ENCODE peak calls at places on chromosomes 5 and 9, in five cellular contexts. A is neural progenitor cell, Y is HT-29, Z is pons, Q is T-helper 2 cell. X is an unnamed sample.

GRCh38 chr5:132777209-132778069 is at the start of gene SEPTIN8:
- DNase-seq in Z (peak; percentile 62), A (peak; percentile 80), Q (peak; percentile 44), Y (peak; percentile 31), X (peak; percentile 45)

GRCh38 chr5:136905571-136905970 is 540.2 kb upstream of the TRPC7 start:
- DNase-seq in Z (no peak), Y (no peak), A (no peak), Q (no peak), X (no peak)

GRCh38 chr9:124844291-124844690 is 9.0 kb upstream of the WDR38 start:
- DNase-seq in Y (no peak), A (no peak), Z (no peak), Q (no peak), X (no peak)

GRCh38 chr5:143758750-143759149 is 53.2 kb upstream of the HMHB1 start:
- DNase-seq in A (no peak), Z (no peak), Q (no peak), Y (no peak), X (no peak)

GRCh38 chr5:1789838-1790462 is 9.7 kb downstream of the MRPL36 start:
- DNase-seq in Q (no peak), A (no peak), Y (no peak), Z (peak; percentile 3), X (no peak)

GRCh38 chr5:10987881-10988504 is 227.0 kb upstream of the DAP start:
- DNase-seq in Q (peak; percentile 27), Z (peak; percentile 15), A (peak; percentile 84), Y (peak; percentile 86), X (no peak)

GRCh38 chr5:126422994-126423788 is at the start of gene GRAMD2B:
- DNase-seq in Q (peak; percentile 76), A (peak; percentile 88), Y (peak; percentile 88), Z (peak; percentile 89), X (peak; percentile 70)

GRCh38 chr9:132409828-132410528 is at the start of gene CFAP77:
- DNase-seq in Q (no peak), Y (peak; percentile 49), Z (no peak), A (peak; percentile 86), X (no peak)

GRCh38 chr5:73028991-73029540 is 73.2 kb downstream of the FCHO2 start:
- DNase-seq in Q (no peak), A (no peak), Z (no peak), Y (no peak), X (no peak)

X was measured in amygdala.